ENCODE peak calls at places on chromosomes 4 and X, in seven cellular contexts. F is mesenchymal stem cell, Q is trophoblast cell, N is mesendoderm, A is H9, J is IMR-90, M is H1. X is an unnamed sample.

GRCh38 chr4:175813841-175814240 is 1.8 kb upstream of the GPM6A start:
- DNase-seq in F (no peak), Q (no peak), N (no peak), A (no peak), J (no peak), M (no peak), X (no peak)

GRCh38 chr4:3524920-3525319 is 7.3 kb downstream of the LRPAP1 start:
- DNase-seq in F (no peak), Q (no peak), N (no peak), A (no peak), J (no peak), M (no peak), X (no peak)

GRCh38 chr4:51831133-51831532 is 11.8 kb upstream of the DCUN1D4 start:
- DNase-seq in F (peak), Q (peak), N (peak), A (peak), J (peak), M (no peak), X (peak)

GRCh38 chr4:152100378-152101201 is 339.8 kb upstream of the GATB start:
- DNase-seq in F (no peak), Q (no peak), N (no peak), A (no peak), J (no peak), M (no peak), X (no peak)

GRCh38 chr4:917466-917865 is 14.7 kb downstream of the GAK start:
- DNase-seq in F (no peak), Q (no peak), N (no peak), A (no peak), J (no peak), M (no peak), X (no peak)

GRCh38 chrX:104647084-104647483 is 81.1 kb downstream of the IL1RAPL2 start:
- DNase-seq in F (no peak), Q (no peak), N (no peak), A (no peak), J (no peak), M (no peak), X (no peak)

GRCh38 chr4:169179609-169180526 is 90.9 kb downstream of the SH3RF1 start:
- DNase-seq in F (peak), Q (peak), N (no peak), A (no peak), J (peak), M (no peak), X (no peak)

GRCh38 chr4:168152837-168153500 is 60.6 kb downstream of the ANXA10 start:
- DNase-seq in F (no peak), Q (no peak), N (no peak), A (no peak), J (no peak), M (no peak), X (no peak)

GRCh38 chr4:20251061-20251795 is 477 bp upstream of the SLIT2 start:
- DNase-seq in F (peak), Q (no peak), N (no peak), A (no peak), J (peak), M (no peak), X (no peak)

GRCh38 chr4:88533937-88534750 is 10.6 kb upstream of the PYURF start:
- DNase-seq in F (peak), Q (no peak), N (peak), A (no peak), J (peak), M (no peak), X (no peak)

GRCh38 chr4:57905965-57906364 is 795.8 kb upstream of the IGFBP7 start:
- DNase-seq in F (no peak), Q (peak), N (no peak), A (no peak), J (no peak), M (no peak), X (no peak)

GRCh38 chr4:5292091-5292490 is 240.8 kb downstream of the STK32B start:
- DNase-seq in F (no peak), Q (no peak), N (no peak), A (no peak), J (no peak), M (no peak), X (no peak)

GRCh38 chr4:163536101-163536500 is 41.6 kb downstream of the TMA16 start:
- DNase-seq in F (no peak), Q (no peak), N (no peak), A (no peak), J (peak), M (no peak), X (no peak)

GRCh38 chrX:22963186-22963585 is 36.6 kb upstream of the DDX53 start:
- DNase-seq in F (peak), Q (no peak), N (no peak), A (no peak), J (peak), M (no peak), X (no peak)

GRCh38 chr4:179399054-179399782 is 1957.0 kb upstream of the AGA start:
- DNase-seq in F (no peak), Q (no peak), N (no peak), A (no peak), J (no peak), M (no peak), X (no peak)

GRCh38 chrX:24899391-24899790 is 116.4 kb downstream of the ARX start:
- DNase-seq in F (no peak), Q (no peak), N (no peak), A (no peak), J (no peak), M (no peak), X (no peak)

GRCh38 chr4:94389595-94390290 is 47.1 kb upstream of the HPGDS start:
- DNase-seq in F (no peak), Q (no peak), N (no peak), A (no peak), J (no peak), M (no peak), X (no peak)

GRCh38 chr4:25235401-25235800 is 1.6 kb downstream of the PI4K2B start:
- DNase-seq in F (no peak), Q (no peak), N (no peak), A (no peak), J (no peak), M (no peak), X (no peak)

GRCh38 chr4:146507607-146508006 is 14.1 kb downstream of the SLC10A7 start:
- DNase-seq in F (peak), Q (no peak), N (no peak), A (no peak), J (peak), M (no peak), X (no peak)

GRCh38 chrX:134601240-134601639 is 57.0 kb downstream of the PLAC1 start:
- DNase-seq in F (no peak), Q (no peak), N (no peak), A (no peak), J (peak), M (no peak), X (no peak)

GRCh38 chr4:188218392-188218791 is 79.2 kb downstream of the TRIML1 start:
- DNase-seq in F (no peak), Q (no peak), N (peak), A (peak), J (no peak), M (no peak), X (no peak)
- H3K23ac ChIP-seq in F (no peak), Q (no peak), N (no peak), A (no peak), J (no peak), M (no peak), X (no peak)

DNA sequence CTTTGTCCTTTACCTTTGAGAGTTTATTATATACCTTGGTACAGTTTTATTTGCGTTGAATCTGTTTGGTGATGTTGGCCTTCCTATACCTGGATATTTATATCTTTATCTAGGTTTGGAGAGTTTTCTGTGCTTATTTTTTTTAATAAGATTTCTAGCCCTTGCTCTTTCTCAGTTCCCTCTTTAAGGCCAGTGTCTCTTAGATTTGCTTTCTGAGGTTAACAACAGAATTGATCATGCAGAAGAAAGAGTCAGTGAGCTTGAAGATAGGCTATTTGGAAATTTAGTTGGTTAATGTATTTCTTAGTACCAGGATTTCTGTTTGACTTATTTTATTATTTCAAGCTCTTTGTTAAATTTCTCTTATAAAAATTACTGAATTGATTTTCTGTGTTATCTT is 12.7 kb upstream of the TAF7L start:
- DNase-seq in F (no peak), Q (no peak), N (no peak), A (no peak), J (no peak), M (no peak), X (no peak)
- H3K4ac ChIP-seq in F (no peak), Q (no peak), N (no peak), A (no peak), J (no peak), M (no peak), X (no peak)

GRCh38 chrX:16920116-16920515 is 26.3 kb upstream of the REPS2 start:
- DNase-seq in F (no peak), Q (no peak), N (no peak), A (no peak), J (no peak), M (no peak), X (no peak)

GRCh38 chrX:16914058-16914457 is 32.4 kb upstream of the REPS2 start:
- DNase-seq in F (no peak), Q (no peak), N (no peak), A (no peak), J (no peak), M (no peak), X (no peak)

GRCh38 chrX:16918979-16919378 is 27.5 kb upstream of the REPS2 start:
- DNase-seq in F (no peak), Q (no peak), N (no peak), A (no peak), J (no peak), M (no peak), X (no peak)

GRCh38 chrX:16917120-16917519 is 29.3 kb upstream of the REPS2 start:
- DNase-seq in F (no peak), Q (no peak), N (no peak), A (no peak), J (no peak), M (no peak), X (no peak)
- H3K23ac ChIP-seq in F (no peak), Q (no peak), N (no peak), A (no peak), J (no peak), M (no peak), X (no peak)

GRCh38 chrX:353566-354535 is 32.9 kb downstream of the PPP2R3B start:
- DNase-seq in F (no peak), Q (no peak), N (no peak), A (no peak), J (no peak), M (no peak), X (no peak)
- H3K4ac ChIP-seq in F (no peak), Q (no peak), N (no peak), A (no peak), J (no peak), M (no peak), X (no peak)

DNA sequence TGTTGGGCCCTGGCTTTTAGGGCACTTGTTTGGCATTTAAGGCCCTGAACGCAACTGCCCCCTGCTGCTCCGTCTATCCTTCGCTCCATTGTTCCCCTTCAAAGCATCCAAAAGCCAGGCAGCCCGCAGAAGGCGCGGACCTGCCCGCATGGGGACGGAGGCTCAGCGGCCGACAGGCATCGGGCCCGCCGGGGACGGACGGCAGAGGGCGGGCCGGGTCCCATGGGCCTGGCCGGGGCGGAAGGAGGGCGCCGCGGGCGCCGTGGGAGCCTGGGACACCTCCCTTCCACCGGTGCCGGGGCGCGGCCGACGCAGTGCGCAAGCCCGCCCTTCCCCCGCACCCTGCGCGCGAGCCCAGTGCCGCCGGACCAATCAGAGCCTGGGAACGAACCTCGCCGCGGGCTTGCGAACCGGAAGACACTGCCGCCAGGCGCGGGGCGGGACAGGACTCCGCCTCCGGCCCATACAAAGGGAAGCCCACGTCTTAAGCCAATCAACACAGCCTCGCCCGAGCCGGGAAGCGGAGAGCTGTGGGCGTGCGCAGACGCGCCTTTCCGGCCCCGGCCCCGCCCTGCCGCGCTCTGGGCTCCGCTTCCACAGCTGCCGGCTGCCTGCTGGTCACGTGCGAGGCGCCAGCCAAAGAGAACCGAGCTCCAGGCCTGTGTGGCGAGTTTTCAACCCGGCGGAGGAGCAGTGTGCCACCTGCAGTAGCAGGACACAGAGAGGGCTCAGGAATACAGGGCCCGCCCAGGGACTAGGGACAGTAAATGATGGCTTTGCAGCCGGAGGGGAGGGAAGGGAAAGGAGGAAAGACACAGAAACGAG is 2.1 kb upstream of the ARHGAP4 start:
- DNase-seq in F (peak), Q (peak), N (peak), A (peak), J (peak), M (peak), X (peak)
- H3K23ac ChIP-seq in F (no peak), Q (no peak), N (no peak), A (no peak), J (peak), M (no peak), X (no peak)

GRCh38 chrX:45070116-45071007 is 130.3 kb downstream of the DIPK2B start:
- DNase-seq in F (peak), Q (peak), N (peak), A (no peak), J (peak), M (no peak), X (no peak)
- H3K4ac ChIP-seq in F (no peak), Q (no peak), N (no peak), A (no peak), J (no peak), M (no peak), X (no peak)

DNA sequence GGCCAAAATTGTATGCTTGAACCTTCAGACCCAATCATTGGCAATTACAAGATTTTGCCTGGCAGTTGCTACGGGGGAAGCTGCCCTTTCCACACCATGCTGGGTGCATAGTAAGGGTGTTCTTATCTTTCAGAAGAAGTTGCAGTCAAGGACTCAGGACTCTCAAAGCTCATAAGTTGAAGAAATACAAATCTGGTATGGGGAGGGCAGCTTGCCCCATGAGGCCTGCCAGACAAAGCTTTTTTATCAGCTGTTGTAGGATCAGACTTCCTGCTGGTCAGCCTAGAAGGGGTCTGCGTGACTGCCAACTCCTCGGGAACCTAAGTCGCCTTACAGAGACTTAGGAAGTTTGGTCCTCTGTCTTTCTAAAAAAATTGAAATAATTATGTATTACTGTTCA is 174.9 kb upstream of the TECRL start:
- DNase-seq in F (no peak), Q (no peak), N (peak), A (no peak), J (no peak), M (no peak), X (no peak)
- H3K23ac ChIP-seq in F (no peak), Q (no peak), N (no peak), A (no peak), J (no peak), M (no peak), X (no peak)

GRCh38 chr4:182240161-182241130 is 2.8 kb upstream of the TENM3 start:
- DNase-seq in F (peak), Q (peak), N (peak), A (no peak), J (peak), M (no peak), X (no peak)

GRCh38 chr4:182242793-182243192 is 409 bp upstream of the TENM3 start:
- DNase-seq in F (peak), Q (peak), N (peak), A (no peak), J (peak), M (no peak), X (no peak)

GRCh38 chr4:182235016-182235415 is 8.2 kb upstream of the TENM3 start:
- DNase-seq in F (no peak), Q (peak), N (no peak), A (no peak), J (no peak), M (no peak), X (no peak)

GRCh38 chr4:182236186-182236585 is 7.0 kb upstream of the TENM3 start:
- DNase-seq in F (no peak), Q (no peak), N (no peak), A (no peak), J (peak), M (no peak), X (no peak)

GRCh38 chr4:182238355-182238931 is 4.8 kb upstream of the TENM3 start:
- DNase-seq in F (no peak), Q (peak), N (peak), A (no peak), J (peak), M (peak), X (no peak)
- H3K4ac ChIP-seq in F (no peak), Q (no peak), N (no peak), A (no peak), J (peak), M (no peak), X (no peak)

DNA sequence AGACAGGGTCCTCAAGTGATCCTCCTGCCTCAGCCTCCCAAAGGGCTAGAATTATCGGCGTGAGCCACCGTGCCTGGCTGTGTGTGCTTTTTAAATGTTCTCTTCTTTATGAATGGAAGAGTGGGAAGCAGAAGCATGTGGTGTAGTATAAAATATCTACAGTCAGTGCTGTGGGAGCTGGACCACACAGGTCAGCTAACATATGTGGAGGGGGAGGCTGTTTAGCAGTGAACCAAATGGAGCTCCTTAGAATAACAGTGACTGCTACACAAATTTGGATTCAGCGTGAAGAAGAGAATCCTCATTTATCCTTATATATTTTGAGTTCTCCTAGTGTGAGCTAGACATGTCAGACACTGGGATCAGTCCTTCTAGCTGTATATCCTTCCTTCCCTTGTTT is 3.2 kb downstream of the SNX25 start:
- DNase-seq in F (no peak), Q (no peak), N (peak), A (no peak), J (peak), M (no peak), X (no peak)
- H3K23ac ChIP-seq in F (no peak), Q (no peak), N (no peak), A (no peak), J (no peak), M (no peak), X (no peak)

X was measured in neuronal stem cell.